ENCODE peak calls at places on chromosomes 1 and 21, in six cellular contexts. I is neural progenitor cell, L is GM23248, P is PC-3, W is hepatocyte, T is GM23338. X is an unnamed sample.

GRCh38 chr1:104878203-104878911 is 1128.7 kb downstream of the AMY1C start:
- DNase-seq in I (peak), L (no peak), P (no peak), W (no peak), T (peak), X (peak)

GRCh38 chr21:37153935-37154350 is 80.9 kb downstream of the TTC3 start:
- DNase-seq in L (no peak), P (peak), W (peak), I (peak), T (no peak), X (no peak)

GRCh38 chr1:114126696-114127095 is 27.0 kb downstream of the SYT6 start:
- DNase-seq in P (no peak), L (no peak), W (no peak), T (no peak), I (no peak), X (no peak)

GRCh38 chr1:980137-980571 is 1.7 kb downstream of the PERM1 start:
- DNase-seq in W (no peak), L (no peak), P (no peak), T (no peak), I (no peak), X (no peak)

GRCh38 chr1:156060937-156061636 is at the start of gene RAB25:
- DNase-seq in I (peak), W (peak), P (peak), L (no peak), T (peak), X (no peak)

GRCh38 chr1:160774886-160775719 is 20.9 kb upstream of the LY9 start:
- DNase-seq in I (no peak), P (peak), L (no peak), T (no peak), W (no peak), X (no peak)

GRCh38 chr21:36396971-36397370 is 11.8 kb downstream of the CHAF1B start:
- DNase-seq in T (no peak), W (no peak), I (no peak), L (no peak), P (no peak), X (no peak)

GRCh38 chr1:15578921-15579682 is 5.7 kb downstream of the AGMAT start:
- DNase-seq in W (no peak), I (no peak), L (no peak), T (no peak), P (no peak), X (peak)

GRCh38 chr1:66996018-66996682 is 57.8 kb downstream of the SLC35D1 start:
- DNase-seq in I (peak), L (peak), T (peak), P (peak), W (peak), X (peak)

DNA sequence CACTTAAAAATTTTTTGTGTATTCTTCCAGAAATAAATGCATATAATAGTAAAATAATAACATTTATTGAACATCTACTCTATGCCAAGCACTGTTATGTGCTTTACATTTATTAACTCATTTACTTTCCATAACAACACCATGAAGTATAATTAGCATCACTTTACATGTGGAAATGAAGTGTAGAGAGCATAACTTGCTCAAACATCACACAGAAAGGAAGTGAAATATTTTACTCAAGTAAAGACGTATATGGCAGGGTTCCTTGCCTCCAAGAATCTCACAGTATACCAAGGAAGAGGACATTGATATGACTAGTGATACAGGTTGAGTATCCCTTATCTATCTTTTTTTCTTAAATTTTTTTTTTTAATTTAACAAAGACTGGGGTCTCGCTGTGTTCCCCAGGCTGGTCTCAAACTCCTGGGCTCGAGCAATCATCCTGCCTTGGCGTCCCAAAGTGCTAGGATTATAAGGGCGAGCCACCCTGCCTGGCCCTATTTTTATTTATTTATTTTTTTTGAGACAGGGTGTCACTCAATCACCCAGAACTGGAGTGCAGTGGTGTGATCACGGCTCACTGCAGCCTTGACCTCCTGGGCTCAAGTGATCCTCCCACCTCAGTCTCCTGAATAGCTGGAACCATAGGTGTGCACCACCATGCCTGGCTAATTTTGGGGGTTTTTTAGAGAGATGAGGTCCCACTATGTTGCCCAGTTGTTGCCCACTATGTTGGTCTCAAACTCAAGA is 7.7 kb upstream of the CLIC4 start:
- DNase-seq in T (no peak), W (no peak), L (no peak), I (no peak), P (no peak), X (no peak)
- TF ChIP-seq EZH2phosphoT487 in T (no peak), W (no peak), L (no peak), I (no peak), P (no peak), X (no peak)

GRCh38 chr21:42654179-42654912 is 925 bp downstream of the PDE9A start:
- DNase-seq in T (peak), I (peak), L (no peak), W (peak), P (no peak), X (peak)
- TF ChIP-seq EZH2phosphoT487 in T (no peak), I (no peak), L (peak), W (no peak), P (peak), X (no peak)

DNA sequence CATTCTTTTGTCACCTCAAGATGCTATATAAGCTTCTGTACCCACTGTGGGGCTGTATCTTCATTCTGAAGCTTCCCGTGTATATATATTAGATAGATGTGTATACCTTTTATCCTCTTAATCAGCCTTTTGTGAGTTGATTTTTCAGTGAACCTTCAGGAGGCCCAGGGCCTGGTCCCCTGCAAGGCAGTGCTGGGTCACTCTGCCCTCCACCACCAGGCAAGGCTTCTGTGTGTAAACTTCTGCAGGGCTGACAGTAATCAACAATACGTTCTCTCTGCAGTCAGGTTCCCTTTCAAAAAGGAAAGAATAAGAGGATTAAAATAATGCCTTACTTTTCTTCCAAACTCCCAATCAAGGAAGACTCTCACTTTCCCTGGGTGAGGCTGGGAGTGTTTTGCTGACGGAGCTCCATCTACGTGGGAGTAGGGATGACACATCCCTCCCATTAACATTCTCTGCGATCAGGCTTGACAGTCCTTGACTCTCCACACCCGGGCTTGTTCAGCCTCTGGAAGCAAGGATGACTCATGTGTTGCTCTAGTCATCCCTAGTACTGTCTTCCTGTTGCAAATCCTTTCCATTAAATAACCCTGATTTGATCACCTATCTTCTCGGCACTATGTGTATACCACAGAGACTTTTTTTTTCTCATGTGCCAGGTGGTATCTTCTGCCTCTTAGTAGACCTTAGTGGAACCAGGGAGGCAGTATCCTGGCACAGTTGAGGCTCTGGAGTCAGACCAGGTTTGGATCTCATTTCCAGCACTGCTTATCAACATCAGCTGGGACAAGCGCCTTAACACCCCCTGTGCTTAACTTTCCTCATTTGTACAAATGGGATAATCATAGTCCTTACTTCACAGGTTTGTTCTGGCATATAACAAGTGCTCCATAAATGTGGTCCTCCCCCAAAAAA is 70.3 kb upstream of the KCNK1 start:
- DNase-seq in L (peak), T (no peak), W (peak), I (no peak), P (peak), X (no peak)
- TF ChIP-seq EZH2phosphoT487 in L (no peak), T (no peak), W (no peak), I (no peak), P (no peak), X (no peak)

GRCh38 chr1:7629011-7629410 is 142.1 kb upstream of the VAMP3 start:
- DNase-seq in L (no peak), T (no peak), P (no peak), W (no peak), I (no peak), X (no peak)

GRCh38 chr1:7632126-7632525 is 139.0 kb upstream of the VAMP3 start:
- DNase-seq in W (no peak), P (no peak), I (no peak), T (no peak), L (no peak), X (no peak)

GRCh38 chr1:7628273-7628672 is 142.8 kb upstream of the VAMP3 start:
- DNase-seq in W (no peak), P (no peak), L (no peak), I (no peak), T (no peak), X (no peak)

GRCh38 chr1:7629465-7630195 is 141.5 kb upstream of the VAMP3 start:
- DNase-seq in L (no peak), W (no peak), P (no peak), I (no peak), T (no peak), X (no peak)

DNA sequence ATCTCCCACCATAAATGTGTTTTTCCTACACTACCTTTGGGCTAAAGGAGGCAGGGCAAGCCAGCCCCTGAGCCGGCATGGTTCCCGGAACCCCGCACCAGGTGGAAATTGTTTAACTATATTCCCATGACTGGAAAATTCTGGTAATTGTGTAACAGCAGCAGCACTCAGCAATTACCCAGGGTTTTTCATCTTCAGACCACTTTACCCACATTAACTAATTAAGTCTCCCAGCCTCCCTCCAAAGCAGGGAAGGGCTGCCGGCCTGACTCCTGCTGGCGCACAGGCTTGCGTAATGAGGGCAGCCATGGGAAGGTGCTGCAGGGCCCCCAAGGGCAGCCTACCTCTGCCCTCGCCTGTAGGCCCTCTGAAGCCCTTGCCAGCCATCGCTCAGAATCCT is 140.7 kb upstream of the VAMP3 start:
- DNase-seq in W (no peak), L (no peak), P (no peak), I (no peak), T (no peak), X (no peak)
- TF ChIP-seq EZH2phosphoT487 in W (no peak), L (no peak), P (no peak), I (no peak), T (no peak), X (no peak)

GRCh38 chr1:85708826-85709222 is 591 bp upstream of the ZNHIT6 start:
- DNase-seq in P (no peak), I (no peak), T (peak), W (peak), L (no peak), X (no peak)
- TF ChIP-seq EZH2phosphoT487 in P (no peak), I (no peak), T (no peak), W (no peak), L (no peak), X (no peak)

X was measured in OCI-LY7.